ENCODE peak calls at places on chromosomes 3 and 15, in eight cellular contexts. W is T-helper 17 cell; F is stimulated activated CD4-positive, alpha-beta T cell treated with anti-CD3 and anti-CD28 coated beads, Interleukin-15, amount 100 ng/mL, for 24 hours; T is amygdala; S is pancreas; P is iPS-NIHi11; Y is GM19239; C is AG09319. M is an unnamed sample.

GRCh38 chr15:97745481-97746071 is 214.9 kb upstream of the ARRDC4 start:
- DNase-seq in W (no peak), C (no peak), F (peak; percentile 45), S (no peak), P (peak; percentile 41), T (no peak), Y (no peak), M (no peak)

GRCh38 chr3:4744405-4745239 is 234.6 kb upstream of the BHLHE40 start:
- DNase-seq in Y (no peak), S (no peak), P (no peak), C (no peak), W (no peak), T (no peak), F (no peak), M (no peak)

GRCh38 chr3:166634091-166634746 is 745.9 kb downstream of the ZBBX start:
- DNase-seq in P (no peak), C (no peak), F (no peak), S (no peak), Y (no peak), W (no peak), T (no peak), M (no peak)

GRCh38 chr15:98765610-98766009 is 117.3 kb downstream of the IGF1R start:
- DNase-seq in T (no peak), S (no peak), F (no peak), P (no peak), W (no peak), C (no peak), Y (no peak), M (no peak)

GRCh38 chr3:37906734-37907282 is 45.1 kb downstream of the CTDSPL start:
- DNase-seq in C (no peak), S (no peak), P (no peak), W (no peak), T (no peak), Y (no peak), F (no peak), M (no peak)

GRCh38 chr15:95826831-95827230 is 503.7 kb upstream of the NR2F2 start:
- DNase-seq in Y (no peak), S (no peak), W (no peak), T (no peak), F (no peak), P (no peak), C (no peak), M (no peak)

GRCh38 chr3:52530918-52531635 is 2.6 kb downstream of the NT5DC2 start:
- DNase-seq in F (no peak), S (no peak), C (no peak), P (no peak), Y (no peak), W (no peak), T (no peak), M (peak; percentile 82)

GRCh38 chr15:90419738-90420487 is 31.9 kb downstream of the IQGAP1 start:
- DNase-seq in Y (no peak), S (no peak), P (no peak), W (no peak), C (peak; percentile 42), F (peak; percentile 57), T (no peak), M (no peak)

GRCh38 chr3:45968706-45969105 is 25.4 kb downstream of the CXCR6 start:
- DNase-seq in W (no peak), T (no peak), C (no peak), P (peak; percentile 20), F (no peak), S (no peak), Y (no peak), M (no peak)

GRCh38 chr3:79810529-79810928 is 42.7 kb upstream of the ROBO1 start:
- DNase-seq in P (no peak), S (no peak), T (no peak), C (no peak), W (no peak), F (no peak), Y (no peak), M (no peak)

GRCh38 chr3:179929091-179929529 is 107.6 kb downstream of the PEX5L start:
- DNase-seq in Y (peak; percentile 20), P (peak; percentile 59), C (peak; percentile 37), S (no peak), F (peak; percentile 65), W (no peak), T (no peak), M (peak; percentile 31)

GRCh38 chr3:2354702-2355101 is 256.0 kb downstream of the CNTN4 start:
- DNase-seq in P (no peak), W (no peak), S (no peak), C (no peak), Y (no peak), T (no peak), F (no peak), M (no peak)

GRCh38 chr3:11115548-11115947 is 38.7 kb upstream of the HRH1 start:
- DNase-seq in C (no peak), F (no peak), W (no peak), Y (no peak), T (no peak), S (no peak), P (no peak), M (no peak)

GRCh38 chr3:44845528-44846520 is 15.9 kb upstream of the TMEM42 start:
- DNase-seq in Y (no peak), S (no peak), P (no peak), C (no peak), T (no peak), F (no peak), W (no peak), M (peak; percentile 63)

GRCh38 chr3:183710231-183710630 is 12.6 kb downstream of the YEATS2 start:
- DNase-seq in W (no peak), Y (no peak), C (no peak), T (no peak), P (no peak), F (no peak), S (no peak), M (no peak)

GRCh38 chr15:80953953-80954778 is 35.5 kb downstream of the MESD start:
- DNase-seq in C (no peak), S (no peak), W (no peak), F (no peak), P (peak; percentile 46), Y (no peak), T (no peak), M (no peak)

GRCh38 chr15:71526061-71526460 is 284.3 kb upstream of the NR2E3 start:
- DNase-seq in S (no peak), Y (no peak), F (no peak), P (no peak), T (no peak), W (no peak), C (no peak), M (no peak)

GRCh38 chr15:60326824-60327654 is 70.7 kb downstream of the ANXA2 start:
- DNase-seq in F (peak; percentile 25), T (no peak), P (peak; percentile 51), W (no peak), C (no peak), S (no peak), Y (no peak), M (no peak)

GRCh38 chr3:133934996-133935842 is 39.5 kb upstream of the RAB6B start:
- DNase-seq in Y (no peak), T (no peak), F (no peak), S (no peak), W (no peak), P (no peak), C (no peak), M (no peak)

GRCh38 chr3:178583963-178584575 is 47.8 kb downstream of the KCNMB2 start:
- DNase-seq in Y (no peak), S (no peak), F (no peak), W (no peak), P (no peak), T (no peak), C (no peak), M (no peak)

GRCh38 chr15:76335129-76335850 is 1.3 kb upstream of the ISL2 start:
- DNase-seq in S (no peak), T (no peak), P (no peak), W (no peak), Y (peak; percentile 26), C (no peak), F (no peak), M (no peak)

GRCh38 chr3:190526787-190527767 is 13.2 kb downstream of the IL1RAP start:
- DNase-seq in C (no peak), T (no peak), S (no peak), Y (no peak), P (no peak), F (no peak), W (no peak), M (no peak)

GRCh38 chr15:101407439-101407838 is 82.1 kb downstream of the PCSK6 start:
- DNase-seq in F (no peak), C (no peak), Y (peak; percentile 50), T (no peak), P (no peak), W (no peak), S (no peak), M (no peak)

GRCh38 chr15:101528917-101529299 is 39.4 kb upstream of the PCSK6 start:
- DNase-seq in W (no peak), C (no peak), S (no peak), T (no peak), F (no peak), P (no peak), Y (no peak), M (no peak)

GRCh38 chr3:5517921-5518320 is 330.4 kb downstream of the EDEM1 start:
- DNase-seq in C (no peak), Y (no peak), T (no peak), W (no peak), P (no peak), S (no peak), F (no peak), M (no peak)

GRCh38 chr3:57910988-57911387 is 97.2 kb upstream of the FLNB start:
- DNase-seq in W (no peak), F (peak; percentile 28), C (no peak), T (no peak), P (peak; percentile 23), Y (no peak), S (no peak), M (no peak)

GRCh38 chr3:38029400-38030125 is at the start of gene PLCD1:
- DNase-seq in P (peak; percentile 95), Y (no peak), W (peak; percentile 63), S (peak; percentile 86), F (peak; percentile 47), T (peak; percentile 33), C (peak; percentile 42), M (peak; percentile 91)

GRCh38 chr15:25685216-25685569 is 177.9 kb downstream of the ATP10A start:
- DNase-seq in F (no peak), T (no peak), P (no peak), W (no peak), Y (no peak), C (no peak), S (no peak), M (no peak)

GRCh38 chr3:50648297-50648696 is 26.4 kb upstream of the DOCK3 start:
- DNase-seq in S (no peak), C (no peak), F (no peak), T (no peak), P (peak; percentile 57), Y (no peak), W (no peak), M (no peak)

GRCh38 chr15:49380912-49381311 is 42.1 kb upstream of the FGF7 start:
- DNase-seq in Y (no peak), T (no peak), F (no peak), C (no peak), W (no peak), P (no peak), S (no peak), M (no peak)

GRCh38 chr15:28957606-28958498 is 72.1 kb downstream of the APBA2 start:
- DNase-seq in C (no peak), W (no peak), S (no peak), T (no peak), P (no peak), Y (no peak), F (no peak), M (no peak)

M was measured in left ventricle myocardium superior.